ENCODE peak calls at places on chromosome 19, in six cellular contexts. M is retinal pigment epithelial cell; S is HFFc6; Z is CD8-positive, alpha-beta T cell; N is neural progenitor cell; O is colonic mucosa. A is an unnamed sample.

GRCh38 chr19:21256722-21257121 is 72.5 kb downstream of the ZNF708 start:
- DNase-seq in M (no peak), S (peak; percentile 26), Z (no peak), N (peak; percentile 32), O (no peak), A (no peak)

GRCh38 chr19:19540707-19541515 is 2.8 kb downstream of the CILP2 start:
- DNase-seq in M (no peak), S (no peak), Z (peak; percentile 72), N (peak; percentile 76), O (peak; percentile 79), A (peak; percentile 47)

GRCh38 chr19:23525265-23525862 is 130.1 kb upstream of the ZNF91 start:
- DNase-seq in M (no peak), S (no peak), Z (no peak), N (no peak), O (peak; percentile 62), A (no peak)

GRCh38 chr19:8615813-8616596 is 5.5 kb upstream of the ADAMTS10 start:
- DNase-seq in M (no peak), S (peak; percentile 13), Z (peak; percentile 63), N (peak; percentile 66), O (peak; percentile 46), A (peak; percentile 74)

GRCh38 chr19:51093510-51094345 is 11.0 kb upstream of the KLK14 start:
- DNase-seq in M (no peak), S (no peak), Z (no peak), N (no peak), O (no peak), A (no peak)

GRCh38 chr19:16327911-16328823 is 3.5 kb downstream of the KLF2 start:
- DNase-seq in M (no peak), S (peak; percentile 51), Z (peak; percentile 60), N (no peak), O (peak; percentile 74), A (no peak)

GRCh38 chr19:55683449-55684261 is 8.6 kb downstream of the EPN1 start:
- DNase-seq in M (no peak), S (no peak), Z (no peak), N (no peak), O (peak; percentile 83), A (no peak)

GRCh38 chr19:39436350-39436716 is 584 bp upstream of the RPS16 start:
- DNase-seq in M (no peak), S (no peak), Z (no peak), N (no peak), O (no peak), A (no peak)

GRCh38 chr19:3057275-3057714 is 5.0 kb downstream of the TLE5 start:
- DNase-seq in M (no peak), S (no peak), Z (no peak), N (no peak), O (peak; percentile 61), A (no peak)

GRCh38 chr19:2962018-2962670 is 15.2 kb upstream of the TLE6 start:
- DNase-seq in M (no peak), S (peak; percentile 70), Z (peak; percentile 49), N (peak; percentile 95), O (peak; percentile 72), A (peak; percentile 73)

GRCh38 chr19:46287585-46287984 is 9.3 kb upstream of the HIF3A start:
- DNase-seq in M (no peak), S (no peak), Z (no peak), N (no peak), O (no peak), A (no peak)

GRCh38 chr19:47507924-47508553 is 6.8 kb downstream of the NAPA start:
- DNase-seq in M (no peak), S (no peak), Z (no peak), N (peak; percentile 59), O (no peak), A (no peak)

GRCh38 chr19:58497634-58498170 is 14.1 kb downstream of the SLC27A5 start:
- DNase-seq in M (no peak), S (no peak), Z (no peak), N (no peak), O (no peak), A (no peak)

GRCh38 chr19:33393286-33394005 is 19.9 kb downstream of the CEBPG start:
- DNase-seq in M (no peak), S (no peak), Z (no peak), N (peak; percentile 35), O (no peak), A (no peak)

GRCh38 chr19:50794778-50795664 is 4.8 kb downstream of the ACP4 start:
- DNase-seq in M (no peak), S (no peak), Z (no peak), N (no peak), O (no peak), A (no peak)

GRCh38 chr19:35211545-35212230 is 16.9 kb downstream of the FAM187B start:
- DNase-seq in M (no peak), S (no peak), Z (peak; percentile 87), N (no peak), O (peak; percentile 53), A (no peak)

GRCh38 chr19:38649305-38650179 is 2.1 kb downstream of the ACTN4 start:
- DNase-seq in M (no peak), S (no peak), Z (no peak), N (no peak), O (peak; percentile 91), A (no peak)

GRCh38 chr19:19459707-19460251 is 54.3 kb downstream of the GATAD2A start:
- DNase-seq in M (no peak), S (peak; percentile 81), Z (peak; percentile 73), N (no peak), O (no peak), A (no peak)

GRCh38 chr19:41303941-41304340 is 6.0 kb upstream of the CCDC97 start:
- DNase-seq in M (no peak), S (no peak), Z (no peak), N (no peak), O (no peak), A (no peak)

GRCh38 chr19:45154064-45154827 is 6.5 kb downstream of the NKPD1 start:
- DNase-seq in M (peak; percentile 79), S (peak; percentile 76), Z (no peak), N (no peak), O (no peak), A (no peak)

GRCh38 chr19:32566246-32566830 is 14.7 kb upstream of the PDCD5 start:
- DNase-seq in M (no peak), S (peak; percentile 19), Z (no peak), N (no peak), O (no peak), A (no peak)

GRCh38 chr19:1561236-1561842 is 6.8 kb downstream of the MEX3D start:
- DNase-seq in M (no peak), S (no peak), Z (no peak), N (no peak), O (no peak), A (no peak)

GRCh38 chr19:56189785-56190184 is 7.8 kb downstream of the ZSCAN5B start:
- DNase-seq in M (no peak), S (no peak), Z (no peak), N (peak; percentile 8), O (no peak), A (no peak)

GRCh38 chr19:6065685-6066365 is 44.5 kb downstream of the RFX2 start:
- DNase-seq in M (no peak), S (no peak), Z (peak; percentile 56), N (no peak), O (peak; percentile 60), A (peak; percentile 37)

GRCh38 chr19:47776568-47776967 is 1.9 kb upstream of the SELENOW start:
- DNase-seq in M (no peak), S (no peak), Z (no peak), N (no peak), O (peak; percentile 46), A (peak; percentile 61)

GRCh38 chr19:41356984-41357739 is 3.4 kb upstream of the TGFB1 start:
- DNase-seq in M (no peak), S (no peak), Z (peak; percentile 31), N (no peak), O (no peak), A (no peak)

GRCh38 chr19:5891938-5892771 is 11.4 kb downstream of the NDUFA11 start:
- DNase-seq in M (no peak), S (no peak), Z (no peak), N (peak; percentile 89), O (peak; percentile 48), A (peak; percentile 73)

GRCh38 chr19:45667620-45668341 is at the start of gene GIPR:
- DNase-seq in M (no peak), S (peak; percentile 53), Z (peak; percentile 65), N (peak; percentile 66), O (peak; percentile 85), A (no peak)

GRCh38 chr19:33410915-33411401 is 37.4 kb downstream of the CEBPG start:
- DNase-seq in M (no peak), S (no peak), Z (no peak), N (no peak), O (no peak), A (no peak)

GRCh38 chr19:5593245-5593962 is 25.7 kb upstream of the TINCR start:
- DNase-seq in M (no peak), S (no peak), Z (no peak), N (no peak), O (no peak), A (no peak)

GRCh38 chr19:10729406-10729805 is 11.5 kb downstream of the DNM2 start:
- DNase-seq in M (no peak), S (no peak), Z (no peak), N (no peak), O (no peak), A (no peak)

DNA sequence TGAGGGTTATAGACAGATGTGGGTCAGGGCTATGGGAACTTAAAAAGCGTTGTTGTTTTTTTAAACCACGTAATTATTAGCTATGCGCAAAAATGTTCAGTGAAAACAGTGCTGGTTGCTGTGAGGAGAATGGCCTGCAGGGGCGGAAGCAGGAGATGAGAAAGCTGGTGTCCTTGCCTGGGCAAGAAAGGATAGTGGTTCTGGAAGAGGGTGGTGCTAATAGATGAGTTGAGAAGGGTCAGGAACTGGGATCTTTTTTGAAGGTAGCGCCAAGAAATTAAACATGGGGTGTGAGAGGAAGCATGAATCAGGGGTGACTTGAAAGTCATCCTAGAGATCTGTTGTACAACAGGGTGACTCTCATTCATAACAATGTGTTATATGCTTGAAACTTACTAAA is 4.8 kb upstream of the SMG9 start:
- DNase-seq in M (no peak), S (peak; percentile 79), Z (no peak), N (no peak), O (no peak), A (no peak)
- TF ChIP-seq CTCF in M (peak; percentile 34), S (peak; percentile 71), Z (no peak), N (peak; percentile 34), O (no peak), A (no peak)

GRCh38 chr19:29873024-29873800 is 61.4 kb downstream of the CCNE1 start:
- DNase-seq in M (no peak), S (no peak), Z (peak; percentile 67), N (peak; percentile 86), O (peak; percentile 51), A (peak; percentile 76)
- TF ChIP-seq CTCF in M (peak; percentile 56), S (peak; percentile 95), Z (peak; percentile 94), N (peak; percentile 89), O (peak; percentile 77), A (peak; percentile 90)

GRCh38 chr19:14318873-14319272 is 62.4 kb upstream of the ADGRE5 start:
- DNase-seq in M (no peak), S (no peak), Z (no peak), N (peak; percentile 36), O (peak; percentile 24), A (peak; percentile 23)
- TF ChIP-seq CTCF in M (peak; percentile 46), S (peak; percentile 40), Z (no peak), N (peak; percentile 48), O (peak; percentile 15), A (no peak)

GRCh38 chr19:49570997-49571676 is 9.2 kb downstream of the NOSIP start:
- DNase-seq in M (no peak), S (no peak), Z (peak; percentile 35), N (peak; percentile 67), O (peak; percentile 73), A (no peak)
- TF ChIP-seq CTCF in M (no peak), S (no peak), Z (no peak), N (peak; percentile 28), O (no peak), A (no peak)

A was measured in endothelial cell.